ENCODE peak calls at places on chromosomes 6 and 20, in four cellular contexts. M, U, K and Z are unnamed samples.

GRCh38 chr6:9295641-9296040 is 860.3 kb upstream of the SLC35B3 start:
- DNase-seq in M (no peak), U (no peak), K (no peak), Z (no peak)

GRCh38 chr6:15025416-15025815 is 220.5 kb upstream of the JARID2 start:
- DNase-seq in K (no peak), U (no peak), M (no peak), Z (no peak)

GRCh38 chr6:33118525-33119123 is 42.8 kb downstream of the HLA-DPB1 start:
- DNase-seq in M (no peak), U (no peak), K (no peak), Z (no peak)

GRCh38 chr20:2948968-2949367 is 75.7 kb downstream of the PTPRA start:
- DNase-seq in K (no peak), M (no peak), U (no peak), Z (no peak)

GRCh38 chr6:36195471-36196048 is 984 bp upstream of the BRPF3 start:
- DNase-seq in M (no peak), K (no peak), U (no peak), Z (no peak)

GRCh38 chr6:105815657-105816555 is 270.2 kb upstream of the PRDM1 start:
- DNase-seq in K (no peak), M (no peak), U (no peak), Z (no peak)

GRCh38 chr20:35232575-35232974 is 6.1 kb downstream of the MMP24 start:
- DNase-seq in U (no peak), K (no peak), M (no peak), Z (no peak)

GRCh38 chr6:78465042-78465634 is 402.2 kb upstream of the IRAK1BP1 start:
- DNase-seq in U (no peak), K (no peak), M (no peak), Z (no peak)

GRCh38 chr6:143397229-143398222 is 53.0 kb downstream of the ADAT2 start:
- DNase-seq in M (peak), U (peak), K (peak), Z (peak)

GRCh38 chr6:84731901-84732300 is 32.5 kb downstream of the TBX18 start:
- DNase-seq in M (no peak), K (no peak), U (no peak), Z (no peak)

GRCh38 chr20:23116301-23117089 is 30.4 kb upstream of the CD93 start:
- DNase-seq in K (no peak), M (no peak), U (no peak), Z (no peak)

GRCh38 chr6:119978274-119978889 is 628.8 kb upstream of the MAN1A1 start:
- DNase-seq in K (no peak), U (no peak), M (no peak), Z (peak)

GRCh38 chr6:89792881-89793280 is 26.7 kb downstream of the MDN1 start:
- DNase-seq in M (no peak), K (no peak), U (no peak), Z (peak)

GRCh38 chr20:32536861-32537656 is 48.1 kb downstream of the NOL4L start:
- DNase-seq in K (no peak), U (no peak), M (peak), Z (no peak)

GRCh38 chr20:51807864-51808263 is 5.5 kb upstream of the SALL4 start:
- DNase-seq in K (no peak), M (no peak), U (no peak), Z (no peak)

GRCh38 chr6:118297821-118298220 is 250.3 kb upstream of the PLN start:
- DNase-seq in M (no peak), K (no peak), U (no peak), Z (no peak)

GRCh38 chr6:149031545-149032317 is 284.9 kb downstream of the UST start:
- DNase-seq in K (no peak), U (no peak), M (no peak), Z (no peak)

GRCh38 chr6:125182237-125183018 is 28.9 kb downstream of the TPD52L1 start:
- DNase-seq in M (no peak), U (no peak), K (no peak), Z (no peak)

GRCh38 chr20:57869291-57869950 is 159.6 kb upstream of the PMEPA1 start:
- DNase-seq in U (no peak), M (no peak), K (no peak), Z (no peak)

GRCh38 chr20:1825492-1825891 is 69.7 kb upstream of the SIRPA start:
- DNase-seq in K (no peak), U (no peak), M (no peak), Z (no peak)

GRCh38 chr20:33814238-33814712 is 3.1 kb downstream of the CHMP4B start:
- DNase-seq in M (no peak), U (no peak), K (no peak), Z (no peak)

GRCh38 chr6:31497595-31498476 is at the start of gene MICB:
- DNase-seq in M (peak), K (peak), U (peak), Z (peak)

GRCh38 chr20:48056218-48056617 is 270.9 kb upstream of the SULF2 start:
- DNase-seq in M (no peak), U (no peak), K (no peak), Z (no peak)

GRCh38 chr6:135280375-135281136 is 99.4 kb downstream of the MYB start:
- DNase-seq in K (peak), U (no peak), M (no peak), Z (no peak)

GRCh38 chr6:36674942-36675341 is 3.6 kb upstream of the CDKN1A start:
- DNase-seq in K (no peak), M (no peak), U (no peak), Z (no peak)

GRCh38 chr20:36543187-36544133 is 2.1 kb downstream of the MYL9 start:
- DNase-seq in M (peak), U (peak), K (peak), Z (peak)

GRCh38 chr20:7966176-7966575 is 25.9 kb upstream of the HAO1 start:
- DNase-seq in K (no peak), M (no peak), U (no peak), Z (no peak)

GRCh38 chr6:123118811-123119210 is 122.8 kb downstream of the CLVS2 start:
- DNase-seq in M (no peak), U (no peak), K (no peak), Z (no peak)

GRCh38 chr6:166259296-166259977 is 48.8 kb downstream of the PRR18 start:
- DNase-seq in K (peak), M (no peak), U (peak), Z (no peak)

GRCh38 chr6:125818659-125819297 is 28.0 kb downstream of the NCOA7 start:
- DNase-seq in U (no peak), M (no peak), K (no peak), Z (no peak)

GRCh38 chr6:73515204-73516101 is 5.4 kb downstream of the EEF1A1 start:
- DNase-seq in M (no peak), U (no peak), K (peak), Z (peak)

GRCh38 chr20:16531485-16531884 is 41.8 kb downstream of the KIF16B start:
- DNase-seq in K (no peak), M (no peak), U (no peak), Z (no peak)

GRCh38 chr6:158548418-158549161 is 11.3 kb upstream of the TMEM181 start:
- DNase-seq in U (no peak), K (no peak), M (no peak), Z (no peak)

GRCh38 chr20:62050166-62051120 is 15.2 kb downstream of the TAF4 start:
- DNase-seq in M (no peak), K (no peak), U (no peak), Z (peak)
- TF ChIP-seq CTCF in M (no peak), K (no peak), U (no peak), Z (no peak)

GRCh38 chr6:75588947-75589346 is 12.7 kb upstream of the SENP6 start:
- DNase-seq in M (no peak), U (no peak), K (no peak), Z (no peak)
- TF ChIP-seq CTCF in M (no peak), U (no peak), K (no peak), Z (no peak)

DNA sequence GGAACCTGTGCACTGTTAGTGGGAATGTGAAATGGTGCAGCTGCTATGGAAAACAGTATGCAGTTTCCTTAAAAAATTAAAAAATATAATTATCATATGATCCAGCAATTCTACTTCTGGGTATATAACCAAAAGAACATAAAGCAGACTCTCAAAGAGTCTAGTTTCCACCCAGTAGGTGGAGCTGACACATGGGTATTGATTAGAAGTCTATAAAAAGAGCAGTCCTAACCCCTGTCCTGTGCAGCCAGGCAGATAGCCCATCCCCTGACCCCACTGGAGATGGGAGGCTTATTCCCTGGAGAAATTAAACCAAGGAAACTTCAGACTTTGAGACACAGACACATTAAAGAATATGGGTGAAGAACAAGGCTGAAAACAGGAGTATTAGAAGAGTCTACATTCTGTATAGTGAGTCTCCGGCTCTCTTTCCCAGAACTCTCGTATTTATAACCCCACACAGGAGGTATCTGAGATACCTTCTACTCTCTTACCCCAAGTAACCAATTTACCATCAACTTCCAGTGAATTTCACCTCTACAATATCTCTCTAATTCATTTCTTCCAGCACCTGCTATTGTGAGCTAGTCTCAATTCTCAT is 92.3 kb downstream of the SEL1L2 start:
- DNase-seq in U (no peak), K (no peak), M (no peak), Z (no peak)
- TF ChIP-seq CTCF in U (no peak), K (peak), M (no peak), Z (peak)

GRCh38 chr6:27441001-27441400 is 31.9 kb downstream of the ZNF184 start:
- DNase-seq in K (no peak), U (no peak), M (no peak), Z (no peak)
- TF ChIP-seq CTCF in K (no peak), U (no peak), M (no peak), Z (no peak)